ENCODE peak calls at places on chromosome 12, in five cellular contexts. One of them, this sample, is unnamed.

GRCh38 chr12:42705863-42706262 is 116.3 kb upstream of the PRICKLE1 start:
- DNase-seq in H4: peak
- DNase-seq in epithelial cell of esophagus: peak
- DNase-seq in stimulated activated CD4-positive, alpha-beta T cell treated with anti-CD3 and anti-CD28 coated beads, Interleukin-15, amount 100 ng/mL, for 1 hour: no peak
- DNase-seq in AG08396: peak
- DNase-seq in this sample: no peak

GRCh38 chr12:50613463-50613862 is 108.7 kb downstream of the DIP2B start:
- DNase-seq in epithelial cell of esophagus: no peak
- DNase-seq in AG08396: no peak
- DNase-seq in stimulated activated CD4-positive, alpha-beta T cell treated with anti-CD3 and anti-CD28 coated beads, Interleukin-15, amount 100 ng/mL, for 1 hour: no peak
- DNase-seq in H4: no peak
- DNase-seq in this sample: no peak

GRCh38 chr12:13061377-13061776 is 17.2 kb downstream of the FAM234B start:
- DNase-seq in stimulated activated CD4-positive, alpha-beta T cell treated with anti-CD3 and anti-CD28 coated beads, Interleukin-15, amount 100 ng/mL, for 1 hour: no peak
- DNase-seq in AG08396: no peak
- DNase-seq in H4: no peak
- DNase-seq in epithelial cell of esophagus: no peak
- DNase-seq in this sample: no peak

GRCh38 chr12:18861287-18861858 is 123.5 kb downstream of the CAPZA3 start:
- DNase-seq in stimulated activated CD4-positive, alpha-beta T cell treated with anti-CD3 and anti-CD28 coated beads, Interleukin-15, amount 100 ng/mL, for 1 hour: no peak
- DNase-seq in AG08396: peak
- DNase-seq in H4: no peak
- DNase-seq in epithelial cell of esophagus: peak
- DNase-seq in this sample: peak

GRCh38 chr12:3611853-3612703 is 121.1 kb downstream of the PRMT8 start:
- DNase-seq in stimulated activated CD4-positive, alpha-beta T cell treated with anti-CD3 and anti-CD28 coated beads, Interleukin-15, amount 100 ng/mL, for 1 hour: no peak
- DNase-seq in AG08396: no peak
- DNase-seq in H4: no peak
- DNase-seq in epithelial cell of esophagus: no peak
- DNase-seq in this sample: no peak

GRCh38 chr12:105980533-105980932 is 158.2 kb downstream of the NUAK1 start:
- DNase-seq in epithelial cell of esophagus: no peak
- DNase-seq in AG08396: no peak
- DNase-seq in H4: no peak
- DNase-seq in stimulated activated CD4-positive, alpha-beta T cell treated with anti-CD3 and anti-CD28 coated beads, Interleukin-15, amount 100 ng/mL, for 1 hour: no peak
- DNase-seq in this sample: no peak

GRCh38 chr12:120834489-120835303 is 69.5 kb downstream of the SPPL3 start:
- DNase-seq in AG08396: no peak
- DNase-seq in H4: no peak
- DNase-seq in epithelial cell of esophagus: no peak
- DNase-seq in stimulated activated CD4-positive, alpha-beta T cell treated with anti-CD3 and anti-CD28 coated beads, Interleukin-15, amount 100 ng/mL, for 1 hour: no peak
- DNase-seq in this sample: no peak

GRCh38 chr12:90075685-90076084 is 367.0 kb upstream of the ATP2B1 start:
- DNase-seq in epithelial cell of esophagus: no peak
- DNase-seq in stimulated activated CD4-positive, alpha-beta T cell treated with anti-CD3 and anti-CD28 coated beads, Interleukin-15, amount 100 ng/mL, for 1 hour: no peak
- DNase-seq in AG08396: no peak
- DNase-seq in H4: no peak
- DNase-seq in this sample: no peak

GRCh38 chr12:43416981-43417380 is 135.0 kb downstream of the ADAMTS20 start:
- DNase-seq in AG08396: no peak
- DNase-seq in stimulated activated CD4-positive, alpha-beta T cell treated with anti-CD3 and anti-CD28 coated beads, Interleukin-15, amount 100 ng/mL, for 1 hour: no peak
- DNase-seq in epithelial cell of esophagus: no peak
- DNase-seq in H4: no peak
- DNase-seq in this sample: no peak

GRCh38 chr12:46921754-46922113 is 95.9 kb upstream of the SLC38A4 start:
- DNase-seq in stimulated activated CD4-positive, alpha-beta T cell treated with anti-CD3 and anti-CD28 coated beads, Interleukin-15, amount 100 ng/mL, for 1 hour: no peak
- DNase-seq in epithelial cell of esophagus: peak
- DNase-seq in AG08396: peak
- DNase-seq in H4: no peak
- DNase-seq in this sample: no peak

GRCh38 chr12:54328595-54329337 is 3.8 kb downstream of the COPZ1 start:
- DNase-seq in H4: no peak
- DNase-seq in AG08396: no peak
- DNase-seq in stimulated activated CD4-positive, alpha-beta T cell treated with anti-CD3 and anti-CD28 coated beads, Interleukin-15, amount 100 ng/mL, for 1 hour: no peak
- DNase-seq in epithelial cell of esophagus: no peak
- DNase-seq in this sample: no peak

GRCh38 chr12:9730011-9730410 is 2.9 kb downstream of the CLECL1 start:
- DNase-seq in H4: no peak
- DNase-seq in epithelial cell of esophagus: no peak
- DNase-seq in AG08396: no peak
- DNase-seq in stimulated activated CD4-positive, alpha-beta T cell treated with anti-CD3 and anti-CD28 coated beads, Interleukin-15, amount 100 ng/mL, for 1 hour: no peak
- DNase-seq in this sample: no peak

GRCh38 chr12:69987453-69988102 is 162.6 kb downstream of the MYRFL start:
- DNase-seq in AG08396: peak
- DNase-seq in epithelial cell of esophagus: peak
- DNase-seq in H4: peak
- DNase-seq in stimulated activated CD4-positive, alpha-beta T cell treated with anti-CD3 and anti-CD28 coated beads, Interleukin-15, amount 100 ng/mL, for 1 hour: no peak
- DNase-seq in this sample: peak

GRCh38 chr12:57171668-57172067 is 24.2 kb upstream of the LRP1-AS start:
- DNase-seq in AG08396: peak
- DNase-seq in H4: no peak
- DNase-seq in epithelial cell of esophagus: no peak
- DNase-seq in stimulated activated CD4-positive, alpha-beta T cell treated with anti-CD3 and anti-CD28 coated beads, Interleukin-15, amount 100 ng/mL, for 1 hour: no peak
- DNase-seq in this sample: no peak

GRCh38 chr12:77190022-77190421 is 124.7 kb upstream of the E2F7 start:
- DNase-seq in H4: peak
- DNase-seq in epithelial cell of esophagus: peak
- DNase-seq in stimulated activated CD4-positive, alpha-beta T cell treated with anti-CD3 and anti-CD28 coated beads, Interleukin-15, amount 100 ng/mL, for 1 hour: no peak
- DNase-seq in AG08396: peak
- DNase-seq in this sample: no peak

GRCh38 chr12:47744005-47744651 is 14.6 kb downstream of the RAPGEF3 start:
- DNase-seq in epithelial cell of esophagus: peak
- DNase-seq in stimulated activated CD4-positive, alpha-beta T cell treated with anti-CD3 and anti-CD28 coated beads, Interleukin-15, amount 100 ng/mL, for 1 hour: peak
- DNase-seq in H4: no peak
- DNase-seq in AG08396: no peak
- DNase-seq in this sample: peak

GRCh38 chr12:55019784-55020183 is at the start of gene NEUROD4:
- DNase-seq in stimulated activated CD4-positive, alpha-beta T cell treated with anti-CD3 and anti-CD28 coated beads, Interleukin-15, amount 100 ng/mL, for 1 hour: no peak
- DNase-seq in AG08396: peak
- DNase-seq in H4: peak
- DNase-seq in epithelial cell of esophagus: peak
- DNase-seq in this sample: peak

GRCh38 chr12:122471324-122472226 is 29.2 kb downstream of the ZCCHC8 start:
- DNase-seq in epithelial cell of esophagus: peak
- DNase-seq in stimulated activated CD4-positive, alpha-beta T cell treated with anti-CD3 and anti-CD28 coated beads, Interleukin-15, amount 100 ng/mL, for 1 hour: no peak
- DNase-seq in H4: peak
- DNase-seq in AG08396: peak
- DNase-seq in this sample: peak

GRCh38 chr12:94491489-94491888 is 31.8 kb upstream of the CEP83 start:
- DNase-seq in epithelial cell of esophagus: no peak
- DNase-seq in stimulated activated CD4-positive, alpha-beta T cell treated with anti-CD3 and anti-CD28 coated beads, Interleukin-15, amount 100 ng/mL, for 1 hour: no peak
- DNase-seq in H4: no peak
- DNase-seq in AG08396: no peak
- DNase-seq in this sample: no peak

GRCh38 chr12:121124402-121125109 is 8.1 kb upstream of the P2RX7 start:
- DNase-seq in stimulated activated CD4-positive, alpha-beta T cell treated with anti-CD3 and anti-CD28 coated beads, Interleukin-15, amount 100 ng/mL, for 1 hour: no peak
- DNase-seq in H4: peak
- DNase-seq in epithelial cell of esophagus: peak
- DNase-seq in AG08396: peak
- DNase-seq in this sample: peak

GRCh38 chr12:55712700-55713415 is 3.0 kb upstream of the BLOC1S1 start:
- DNase-seq in stimulated activated CD4-positive, alpha-beta T cell treated with anti-CD3 and anti-CD28 coated beads, Interleukin-15, amount 100 ng/mL, for 1 hour: no peak
- DNase-seq in epithelial cell of esophagus: no peak
- DNase-seq in H4: no peak
- DNase-seq in AG08396: no peak
- DNase-seq in this sample: no peak